ENCODE peak calls at places on chromosomes 12 and 14, in four cellular contexts. F is CD8-positive, alpha-beta memory T cell; P is OCI-LY7; Z is sigmoid colon. V is an unnamed sample.
A peak's percentile ranks its signal among the peaks of the same experiment; 100 is the strongest.

GRCh38 chr14:21039585-21040369 is 2.4 kb upstream of the RNASE7 start:
- DNase-seq in F (peak; percentile 53), P (peak; percentile 47), Z (peak; percentile 81), V (peak; percentile 35)

GRCh38 chr12:121980211-121980891 is 41.3 kb upstream of the BCL7A start:
- DNase-seq in F (no peak), P (peak; percentile 98), Z (no peak), V (no peak)

GRCh38 chr12:25976289-25976688 is 17.8 kb downstream of the RASSF8 start:
- DNase-seq in F (no peak), P (no peak), Z (no peak), V (no peak)

GRCh38 chr14:22978873-22979671 is 3.3 kb downstream of the AJUBA start:
- DNase-seq in F (no peak), P (no peak), Z (no peak), V (no peak)

GRCh38 chr12:50222275-50222783 is 55.2 kb upstream of the CERS5 start:
- DNase-seq in F (no peak), P (peak; percentile 50), Z (peak; percentile 90), V (peak; percentile 12)

GRCh38 chr12:1185460-1186182 is 194.6 kb downstream of the ERC1 start:
- DNase-seq in F (no peak), P (no peak), Z (no peak), V (no peak)

GRCh38 chr12:98893126-98893525 is 248.0 kb downstream of the APAF1 start:
- DNase-seq in F (no peak), P (no peak), Z (no peak), V (no peak)

GRCh38 chr12:79844693-79845092 is 90.2 kb downstream of the PPP1R12A start:
- DNase-seq in F (no peak), P (no peak), Z (no peak), V (no peak)

GRCh38 chr14:90475298-90475697 is 78.5 kb downstream of the CALM1 start:
- DNase-seq in F (no peak), P (peak; percentile 7), Z (no peak), V (no peak)

GRCh38 chr12:130491421-130492357 is 154.0 kb downstream of the PIWIL1 start:
- DNase-seq in F (no peak), P (no peak), Z (no peak), V (no peak)

GRCh38 chr12:98698603-98699463 is 53.7 kb downstream of the APAF1 start:
- DNase-seq in F (no peak), P (peak; percentile 68), Z (peak; percentile 71), V (peak; percentile 81)

GRCh38 chr12:69657376-69658137 is 41.5 kb downstream of the BEST3 start:
- DNase-seq in F (no peak), P (no peak), Z (no peak), V (no peak)

GRCh38 chr12:127903146-127903545 is 363.8 kb upstream of the TMEM132C start:
- DNase-seq in F (no peak), P (no peak), Z (no peak), V (no peak)

GRCh38 chr12:75852956-75853355 is 178.6 kb downstream of the PHLDA1 start:
- DNase-seq in F (no peak), P (no peak), Z (no peak), V (no peak)

GRCh38 chr12:119266963-119267362 is 67.6 kb upstream of the CCDC60 start:
- DNase-seq in F (no peak), P (no peak), Z (no peak), V (no peak)

GRCh38 chr12:47744778-47745436 is 13.8 kb downstream of the RAPGEF3 start:
- DNase-seq in F (no peak), P (no peak), Z (no peak), V (no peak)

GRCh38 chr14:36254020-36254614 is 66.3 kb downstream of the MBIP start:
- DNase-seq in F (no peak), P (no peak), Z (no peak), V (no peak)

GRCh38 chr14:60350366-60350720 is 101.3 kb downstream of the PPM1A start:
- DNase-seq in F (no peak), P (no peak), Z (no peak), V (no peak)

GRCh38 chr14:29908652-29909577 is 18.7 kb downstream of the PRKD1 start:
- DNase-seq in F (no peak), P (no peak), Z (no peak), V (no peak)

GRCh38 chr14:72808564-72808963 is 85.3 kb downstream of the DPF3 start:
- DNase-seq in F (no peak), P (no peak), Z (no peak), V (no peak)

GRCh38 chr14:90539996-90540395 is 143.2 kb downstream of the CALM1 start:
- DNase-seq in F (no peak), P (no peak), Z (no peak), V (no peak)

GRCh38 chr12:104825408-104825807 is 132.7 kb downstream of the SLC41A2 start:
- DNase-seq in F (no peak), P (peak; percentile 17), Z (no peak), V (no peak)

GRCh38 chr14:38992067-38992835 is 110.8 kb downstream of the SEC23A start:
- DNase-seq in F (no peak), P (no peak), Z (no peak), V (peak; percentile 34)

GRCh38 chr12:95623554-95624170 is 72.4 kb upstream of the USP44 start:
- DNase-seq in F (no peak), P (peak; percentile 51), Z (no peak), V (no peak)

GRCh38 chr12:131104464-131105350 is 151.0 kb downstream of the ADGRD1 start:
- DNase-seq in F (peak; percentile 77), P (peak; percentile 70), Z (peak; percentile 91), V (peak; percentile 46)

GRCh38 chr12:132357623-132358186 is 28.3 kb upstream of the GALNT9 start:
- DNase-seq in F (peak; percentile 31), P (no peak), Z (peak; percentile 56), V (no peak)

GRCh38 chr14:44564908-44565307 is 57.8 kb upstream of the FSCB start:
- DNase-seq in F (no peak), P (no peak), Z (no peak), V (peak; percentile 87)

GRCh38 chr14:102764220-102764671 is 13.0 kb upstream of the TRAF3 start:
- DNase-seq in F (no peak), P (no peak), Z (no peak), V (peak; percentile 54)

GRCh38 chr12:129163461-129163860 is 310.2 kb downstream of the GLT1D1 start:
- DNase-seq in F (no peak), P (no peak), Z (no peak), V (no peak)

GRCh38 chr12:94077209-94077608 is 71.2 kb upstream of the PLXNC1 start:
- DNase-seq in F (no peak), P (no peak), Z (no peak), V (no peak)

GRCh38 chr12:46915082-46915481 is 89.3 kb upstream of the SLC38A4 start:
- DNase-seq in F (no peak), P (no peak), Z (peak; percentile 69), V (no peak)

GRCh38 chr12:110844551-110845395 is 2.0 kb upstream of the CCDC63 start:
- DNase-seq in F (no peak), P (no peak), Z (no peak), V (no peak)

GRCh38 chr12:32053881-32054624 is 52.6 kb upstream of the BICD1 start:
- DNase-seq in F (no peak), P (no peak), Z (no peak), V (no peak)

GRCh38 chr14:65095633-65096205 is 6.6 kb downstream of the MAX start:
- DNase-seq in F (no peak), P (no peak), Z (peak; percentile 91), V (peak; percentile 85)